ENCODE peak calls at places on chromosome 4, in five cellular contexts. M is HCT116, O is K562, R is astrocyte, P is neural progenitor cell. L is an unnamed sample.

GRCh38 chr4:54658321-54659093 is 750 bp downstream of the KIT start:
- DNase-seq in M (peak; percentile 13), O (peak; percentile 55), R (peak; percentile 14), P (peak; percentile 77), L (peak; percentile 86)

GRCh38 chr4:83677656-83678055 is 141.7 kb downstream of the GPAT3 start:
- DNase-seq in M (no peak), O (no peak), R (peak; percentile 17), P (no peak), L (no peak)

GRCh38 chr4:84058201-84058600 is 440.9 kb downstream of the NKX6-1 start:
- DNase-seq in M (no peak), O (no peak), R (no peak), P (no peak), L (no peak)

GRCh38 chr4:176988226-176988625 is 195.5 kb upstream of the VEGFC start:
- DNase-seq in M (peak; percentile 61), O (no peak), R (peak; percentile 92), P (no peak), L (no peak)

GRCh38 chr4:165201806-165202205 is 5.6 kb upstream of the KLHL2 start:
- DNase-seq in M (no peak), O (no peak), R (peak; percentile 45), P (no peak), L (no peak)

GRCh38 chr4:9785926-9786325 is 4.5 kb downstream of the DRD5 start:
- DNase-seq in M (no peak), O (no peak), R (no peak), P (no peak), L (no peak)

GRCh38 chr4:136812100-136812880 is 720.0 kb downstream of the PCDH18 start:
- DNase-seq in M (no peak), O (no peak), R (no peak), P (no peak), L (no peak)

GRCh38 chr4:122912810-122913575 is 9.4 kb downstream of the NUDT6 start:
- DNase-seq in M (no peak), O (no peak), R (no peak), P (no peak), L (no peak)

GRCh38 chr4:48780867-48781219 is 764 bp upstream of the FRYL start:
- DNase-seq in M (no peak), O (no peak), R (peak; percentile 42), P (no peak), L (peak; percentile 50)

DNA sequence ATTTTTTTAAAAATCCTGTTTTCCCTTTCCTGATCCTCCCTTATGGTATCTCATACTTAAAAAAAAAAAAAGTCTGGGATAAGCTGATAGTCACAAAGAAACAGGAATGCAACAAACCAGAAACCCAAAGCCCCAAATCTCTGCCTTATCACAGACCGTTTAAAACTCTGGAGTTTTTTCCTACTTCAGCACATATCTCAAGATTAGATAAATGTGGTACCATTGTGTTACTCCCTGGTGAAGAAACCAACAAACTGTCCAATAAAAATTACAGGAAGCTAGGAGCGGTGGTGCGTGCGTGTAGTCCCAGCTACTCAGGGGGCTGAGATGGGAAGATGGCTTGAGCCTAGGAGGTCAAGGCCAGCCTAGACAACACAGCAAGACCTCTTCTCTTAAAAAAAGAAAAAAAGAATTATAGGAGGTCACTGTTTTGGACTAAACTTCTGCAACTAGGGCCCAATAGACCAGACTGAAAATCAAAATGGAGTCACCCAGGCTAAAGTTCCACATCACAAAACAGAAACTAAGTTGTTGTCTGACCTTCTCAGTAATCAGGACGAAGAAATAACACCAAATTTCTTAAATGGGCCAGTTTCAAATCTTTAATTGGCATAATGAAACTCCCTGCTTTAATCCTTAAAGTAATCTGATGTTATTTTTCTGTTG is 51.9 kb downstream of the RBM47 start:
- DNase-seq in M (no peak), O (no peak), R (peak; percentile 46), P (no peak), L (no peak)
- H3K9ac ChIP-seq in M (peak overlapping the region; percentile 50), O (no peak overlapping the region), R (no peak overlapping the region), P (no peak overlapping the region), L (peak overlapping the region; percentile 76)

DNA sequence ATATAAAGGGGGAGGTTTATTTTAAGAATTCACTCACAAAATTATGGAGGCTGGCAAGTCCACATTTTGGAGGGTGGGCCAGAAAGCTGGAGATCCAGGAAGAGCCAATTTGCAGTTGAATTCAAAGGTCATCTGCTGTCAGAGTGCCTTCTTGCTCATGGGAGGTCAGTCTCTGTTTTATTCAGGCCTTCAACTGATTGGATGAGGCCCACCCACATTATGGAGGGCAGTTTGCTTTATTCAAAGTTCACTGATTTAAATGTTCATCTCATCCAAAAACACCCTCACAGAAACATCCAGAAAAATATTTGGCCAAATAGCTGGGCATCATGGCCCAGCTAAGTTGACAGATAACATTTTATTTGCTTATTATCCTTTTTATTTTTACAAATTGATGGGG is 59.5 kb downstream of the SEPSECS start:
- DNase-seq in M (no peak), O (no peak), R (no peak), P (no peak), L (no peak)
- H3K9ac ChIP-seq in M (no peak overlapping the region), O (no peak overlapping the region), R (no peak overlapping the region), P (no peak overlapping the region), L (no peak overlapping the region)

GRCh38 chr4:4226606-4227438 is at the start of gene OTOP1:
- DNase-seq in M (no peak), O (peak; percentile 15), R (no peak), P (no peak), L (peak; percentile 50)

GRCh38 chr4:4228356-4228668 is 1.6 kb upstream of the OTOP1 start:
- DNase-seq in M (no peak), O (no peak), R (no peak), P (no peak), L (no peak)

GRCh38 chr4:4227510-4228355 is 1.0 kb upstream of the OTOP1 start:
- DNase-seq in M (no peak), O (no peak), R (no peak), P (no peak), L (peak; percentile 50)

DNA sequence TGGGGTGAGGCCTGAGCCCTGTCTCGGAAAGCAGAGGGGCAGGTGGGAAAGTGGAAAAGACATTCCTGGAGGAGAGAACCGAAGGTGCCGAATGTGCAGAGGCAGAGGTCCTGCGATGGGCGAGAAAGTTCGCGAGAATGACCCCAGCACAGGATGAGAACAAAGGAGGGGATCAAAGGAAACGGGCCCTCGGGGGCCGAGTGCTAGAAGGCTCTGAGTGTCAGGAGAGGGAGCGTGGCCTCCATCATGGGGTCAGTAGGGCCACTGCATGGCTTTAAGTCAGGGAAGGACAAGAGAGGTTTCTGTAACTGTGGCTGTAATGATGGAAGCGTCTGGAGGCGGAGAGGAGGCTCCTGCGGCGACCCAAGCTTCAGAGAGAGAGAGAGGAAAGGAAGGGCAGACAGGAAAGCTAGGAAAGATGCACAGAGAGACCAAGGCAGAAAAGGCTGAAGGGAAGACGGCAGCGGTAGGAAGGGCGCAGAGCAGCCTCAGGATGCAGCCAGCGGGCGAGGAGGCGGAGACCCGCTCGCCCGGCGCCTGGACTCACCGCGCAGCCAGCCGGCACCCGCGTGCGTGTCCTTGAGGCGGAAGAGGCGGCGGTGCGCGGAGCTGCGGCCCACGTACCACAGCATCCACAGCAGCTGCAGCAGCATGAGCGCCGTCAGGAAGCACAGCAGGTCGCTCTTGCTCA is 669 bp downstream of the OTOP1 start:
- DNase-seq in M (no peak), O (no peak), R (no peak), P (peak; percentile 26), L (peak; percentile 63)
- H3K9ac ChIP-seq in M (no peak overlapping the region), O (no peak overlapping the region), R (no peak overlapping the region), P (no peak overlapping the region), L (no peak overlapping the region)

GRCh38 chr4:74032064-74032463 is 6.4 kb downstream of the CXCL3 start:
- DNase-seq in M (no peak), O (no peak), R (no peak), P (no peak), L (no peak)
- H3K9ac ChIP-seq in M (no peak overlapping the region), O (no peak overlapping the region), R (no peak overlapping the region), P (no peak overlapping the region), L (no peak overlapping the region)

GRCh38 chr4:141635726-141636076 is 682 bp upstream of the IL15 start:
- DNase-seq in M (no peak), O (no peak), R (no peak), P (no peak), L (no peak)
- H3K9ac ChIP-seq in M (no peak overlapping the region), O (no peak overlapping the region), R (peak overlapping the region; percentile 89), P (no peak overlapping the region), L (no peak overlapping the region)

GRCh38 chr4:101355246-101355645 is 7.9 kb upstream of the PPP3CA start:
- DNase-seq in M (no peak), O (no peak), R (no peak), P (no peak), L (no peak)

GRCh38 chr4:101355767-101356702 is 8.7 kb upstream of the PPP3CA start:
- DNase-seq in M (peak; percentile 74), O (no peak), R (peak; percentile 91), P (no peak), L (no peak)

GRCh38 chr4:101357751-101358150 is 10.4 kb upstream of the PPP3CA start:
- DNase-seq in M (no peak), O (no peak), R (peak; percentile 54), P (no peak), L (no peak)

DNA sequence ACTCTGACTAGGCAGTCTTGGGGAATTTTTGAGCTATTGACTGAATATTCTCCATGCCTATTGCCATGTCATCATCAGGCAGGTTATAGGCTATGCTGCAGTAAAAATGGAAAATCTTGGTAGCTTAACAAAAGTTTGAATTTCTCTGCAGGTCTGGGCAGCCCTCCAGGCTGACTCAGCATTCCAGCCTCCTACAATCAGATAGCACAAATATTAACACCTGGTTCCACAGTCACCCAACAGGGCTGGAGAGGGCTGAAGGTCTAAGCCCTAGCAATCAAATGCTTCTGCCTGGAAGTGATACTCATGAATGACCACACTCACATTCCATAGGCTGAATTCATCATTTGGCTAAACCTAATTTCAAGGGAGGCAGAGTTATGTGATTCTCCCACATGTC is 9.6 kb upstream of the PPP3CA start:
- DNase-seq in M (peak; percentile 73), O (no peak), R (peak; percentile 100), P (no peak), L (no peak)
- H3K9ac ChIP-seq in M (peak overlapping the region; percentile 38), O (no peak overlapping the region), R (peak overlapping the region; percentile 69), P (no peak overlapping the region), L (no peak overlapping the region)

DNA sequence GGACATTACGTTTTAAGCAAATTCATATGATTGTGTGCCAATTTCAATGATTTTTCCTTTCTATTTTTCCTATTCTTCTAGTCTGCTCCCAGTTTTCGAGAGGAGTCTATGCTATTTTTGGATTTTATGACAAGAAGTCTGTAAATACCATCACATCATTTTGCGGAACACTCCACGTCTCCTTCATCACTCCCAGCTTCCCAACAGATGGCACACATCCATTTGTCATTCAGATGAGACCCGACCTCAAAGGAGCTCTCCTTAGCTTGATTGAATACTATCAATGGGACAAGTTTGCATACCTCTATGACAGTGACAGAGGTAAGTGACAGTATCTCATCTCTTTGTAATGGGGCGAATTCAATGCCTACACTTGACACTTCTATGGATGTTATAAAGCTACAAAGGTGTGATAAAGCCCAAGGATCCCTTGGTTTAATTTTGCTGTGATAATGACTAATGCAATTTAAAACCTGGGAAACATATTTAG is 83.0 kb downstream of the GRIA2 start:
- DNase-seq in M (no peak), O (no peak), R (no peak), P (no peak), L (no peak)
- H3K9ac ChIP-seq in M (no peak overlapping the region), O (no peak overlapping the region), R (no peak overlapping the region), P (no peak overlapping the region), L (no peak overlapping the region)

GRCh38 chr4:88600129-88600849 is 8.0 kb downstream of the HERC3 start:
- DNase-seq in M (no peak), O (no peak), R (peak; percentile 97), P (no peak), L (no peak)
- H3K9ac ChIP-seq in M (no peak overlapping the region), O (no peak overlapping the region), R (peak overlapping the region; percentile 74), P (no peak overlapping the region), L (no peak overlapping the region)

L was measured in endodermal cell.